ENCODE peak calls at places on chromosomes 13 and 19, in five cellular contexts. H is GM04504; D is HFFc6; I is BJ; W is stimulated activated CD4-positive, alpha-beta T cell treated with anti-CD3 and anti-CD28 coated beads, Interleukin-1b, Interleukin-23, amount 100 ng/mL, for 1 hour. L is an unnamed sample.

GRCh38 chr19:45569619-45570421 is 14.8 kb downstream of the OPA3 start:
- DNase-seq in I (no peak), H (no peak), W (no peak), D (no peak), L (no peak)

GRCh38 chr19:36163813-36164212 is 11.6 kb upstream of the COX7A1 start:
- DNase-seq in D (no peak), W (no peak), H (no peak), I (no peak), L (no peak)

GRCh38 chr19:18122860-18123795 is 25.6 kb downstream of the MAST3 start:
- DNase-seq in H (no peak), W (no peak), I (no peak), D (no peak), L (no peak)

GRCh38 chr13:98581971-98582702 is 5.2 kb upstream of the STK24 start:
- DNase-seq in D (peak), W (no peak), H (no peak), I (no peak), L (no peak)

GRCh38 chr13:84192125-84192524 is 309.9 kb upstream of the SLITRK1 start:
- DNase-seq in D (peak), H (peak), W (no peak), I (peak), L (no peak)

GRCh38 chr19:11203194-11204075 is 6.1 kb upstream of the KANK2 start:
- DNase-seq in I (peak), D (peak), W (no peak), H (peak), L (peak)

GRCh38 chr19:10998045-10998533 is 37.3 kb downstream of the SMARCA4 start:
- DNase-seq in H (no peak), D (no peak), I (no peak), W (no peak), L (no peak)

GRCh38 chr13:79503473-79504017 is 22.6 kb downstream of the NDFIP2 start:
- DNase-seq in I (no peak), W (no peak), D (no peak), H (no peak), L (no peak)

GRCh38 chr19:35883920-35884319 is 15.5 kb downstream of the APLP1 start:
- DNase-seq in I (no peak), H (no peak), W (no peak), D (no peak), L (no peak)

GRCh38 chr13:48775804-48776203 is 122.1 kb downstream of the CYSLTR2 start:
- DNase-seq in I (peak), W (no peak), D (peak), H (peak), L (no peak)

GRCh38 chr19:49546825-49547565 is 19.2 kb downstream of the RCN3 start:
- DNase-seq in H (peak), W (no peak), I (peak), D (peak), L (peak)

GRCh38 chr19:23440791-23441190 is 45.5 kb upstream of the ZNF91 start:
- DNase-seq in D (no peak), W (no peak), I (no peak), H (no peak), L (no peak)

GRCh38 chr19:13241321-13242104 is 91.3 kb downstream of the IER2 start:
- DNase-seq in H (no peak), I (no peak), W (no peak), D (no peak), L (peak)

GRCh38 chr13:41533266-41533665 is 75.9 kb downstream of the RGCC start:
- DNase-seq in W (no peak), H (no peak), I (no peak), D (no peak), L (no peak)

GRCh38 chr19:1747285-1748114 is 5.8 kb upstream of the ONECUT3 start:
- DNase-seq in D (peak), H (peak), W (peak), I (peak), L (peak)

GRCh38 chr19:35811317-35812219 is 1.1 kb downstream of the PRODH2 start:
- DNase-seq in W (no peak), D (no peak), H (no peak), I (no peak), L (no peak)

GRCh38 chr19:10603084-10603872 is 16.2 kb upstream of the AP1M2 start:
- DNase-seq in W (peak), D (no peak), H (no peak), I (no peak), L (peak)

GRCh38 chr19:45469835-45470146 is 2.0 kb downstream of the FOSB start:
- DNase-seq in H (no peak), D (no peak), I (no peak), W (peak), L (peak)